ENCODE peak calls at places on chromosomes 12 and 14, in five cellular contexts. V is K562, A is HepG2, W is GM12878, E is GM23338. Z is an unnamed sample.

GRCh38 chr12:132866251-132866828 is 21.1 kb downstream of the CHFR start:
- DNase-seq in V (no peak), E (peak), A (peak), W (no peak), Z (peak)

GRCh38 chr14:105890474-105891220 is 364.3 kb downstream of the TMEM121 start:
- DNase-seq in E (no peak), W (no peak), V (peak), A (no peak), Z (no peak)

GRCh38 chr12:96195845-96196451 is 1.8 kb downstream of the ELK3 start:
- DNase-seq in V (peak), A (no peak), E (peak), W (no peak), Z (peak)

GRCh38 chr12:67991158-67991557 is 1.9 kb downstream of the IFNG-AS1 start:
- DNase-seq in E (no peak), V (no peak), W (no peak), A (no peak), Z (no peak)

GRCh38 chr12:7113389-7113871 is 4.4 kb upstream of the C1RL start:
- DNase-seq in A (no peak), E (peak), W (no peak), V (peak), Z (peak)

GRCh38 chr12:21613931-21614330 is 9.3 kb upstream of the GYS2 start:
- DNase-seq in A (no peak), E (peak), W (no peak), V (no peak), Z (no peak)

GRCh38 chr12:46005151-46005797 is 14.9 kb upstream of the SCAF11 start:
- DNase-seq in W (no peak), A (no peak), V (no peak), E (no peak), Z (peak)

GRCh38 chr12:49538740-49539403 is at the start of gene KCNH3:
- DNase-seq in E (peak), V (peak), W (no peak), A (no peak), Z (peak)

GRCh38 chr14:52356025-52356424 is 41.9 kb downstream of the PTGER2 start:
- DNase-seq in V (no peak), W (no peak), E (no peak), A (no peak), Z (peak)

GRCh38 chr12:66273147-66273546 is 29.1 kb upstream of the HELB start:
- DNase-seq in A (no peak), E (peak), V (no peak), W (no peak), Z (no peak)

GRCh38 chr12:112275211-112275610 is 107.0 kb downstream of the HECTD4 start:
- DNase-seq in V (no peak), E (no peak), W (no peak), A (no peak), Z (no peak)

GRCh38 chr14:99838555-99839193 is 45.5 kb downstream of the EML1 start:
- DNase-seq in E (peak), W (no peak), A (peak), V (no peak), Z (no peak)

GRCh38 chr12:59444932-59445331 is 150.9 kb upstream of the SLC16A7 start:
- DNase-seq in A (no peak), W (no peak), V (no peak), E (no peak), Z (no peak)

GRCh38 chr14:69504775-69505174 is 20.2 kb downstream of the PLEKHD1 start:
- DNase-seq in A (no peak), V (no peak), W (no peak), E (no peak), Z (no peak)

DNA sequence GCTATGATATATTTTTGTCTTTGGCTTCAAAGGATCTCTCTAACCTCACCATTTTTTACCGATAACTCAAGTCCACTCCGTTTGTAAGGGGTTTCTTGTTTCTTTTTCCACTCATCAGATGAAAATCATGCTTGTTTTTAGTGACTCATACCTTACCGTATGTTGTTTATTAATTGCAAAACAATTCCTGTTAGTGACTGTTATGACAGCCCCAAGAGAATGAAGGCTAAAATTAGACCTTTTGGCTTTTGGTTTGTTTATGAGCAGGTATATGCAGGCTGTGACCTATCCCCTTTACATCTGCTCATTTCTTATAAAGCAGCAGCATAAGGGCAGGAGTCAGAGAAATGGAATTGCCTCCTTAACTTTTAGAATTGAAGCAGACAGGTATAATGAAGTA is 319.8 kb downstream of the CEP128 start:
- DNase-seq in V (no peak), A (peak), W (no peak), E (no peak), Z (peak)
- TF ChIP-seq JUNB in V (no peak), A (no peak), W (no peak), E (no peak), Z (no peak)

GRCh38 chr12:120252071-120252906 is 13.2 kb downstream of the PXN start:
- DNase-seq in W (no peak), E (no peak), A (no peak), V (no peak), Z (no peak)
- TF ChIP-seq JUNB in W (no peak), E (no peak), A (no peak), V (no peak), Z (no peak)

GRCh38 chr14:103126088-103126872 is 3.0 kb downstream of the TNFAIP2 start:
- DNase-seq in A (no peak), V (no peak), W (no peak), E (no peak), Z (no peak)
- TF ChIP-seq JUNB in A (no peak), V (no peak), W (no peak), E (no peak), Z (no peak)

DNA sequence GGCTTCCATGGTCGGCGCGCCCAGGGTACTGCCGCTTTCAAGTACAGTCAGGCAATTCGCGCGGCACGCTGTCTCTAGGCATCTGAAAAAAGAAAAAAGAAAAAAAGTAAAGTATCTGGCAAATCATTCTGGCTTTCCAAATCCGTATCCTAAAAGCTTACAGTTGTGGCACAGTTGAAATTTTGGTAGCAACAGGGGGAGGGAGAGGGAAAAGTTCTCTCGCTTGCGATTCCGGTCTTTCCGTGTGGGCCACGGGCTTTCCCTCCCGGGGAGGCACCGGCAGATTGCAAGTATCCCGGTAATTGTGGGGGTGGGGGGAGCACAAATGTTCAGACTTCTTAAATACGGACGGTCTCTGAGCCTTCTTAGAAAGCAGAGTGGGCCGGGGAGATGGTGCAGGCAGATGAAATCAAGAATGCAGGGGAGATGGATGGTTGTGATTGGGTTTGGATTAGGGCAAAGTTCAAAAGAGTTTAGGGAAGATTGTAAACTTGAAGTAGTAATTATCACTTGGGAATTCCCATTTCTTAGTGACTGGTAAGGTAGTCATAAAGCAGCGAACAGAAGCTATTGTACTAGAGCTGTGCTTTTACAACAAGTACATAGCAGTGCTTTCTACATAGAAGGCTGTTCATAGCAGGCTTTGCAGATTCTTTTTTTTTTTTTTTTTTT is 1.2 kb downstream of the SOCS2 start:
- DNase-seq in W (no peak), V (no peak), A (no peak), E (peak), Z (no peak)
- TF ChIP-seq JUNB in W (no peak), V (no peak), A (no peak), E (no peak), Z (no peak)